ENCODE peak calls at places on chromosomes 7 and 10, in eight cellular contexts. I is BE2C, P is fibroblast of lung, B is tibial nerve, T is foreskin fibroblast, D is Caco-2, S is fibroblast of mammary gland, Y is psoas muscle. M is an unnamed sample.

GRCh38 chr7:93622036-93622714 is 47.7 kb upstream of the CALCR start:
- DNase-seq in B (no peak), P (peak; percentile 4), T (peak; percentile 36), I (peak; percentile 16), D (peak; percentile 42), S (peak; percentile 45), Y (no peak), M (no peak)

GRCh38 chr10:128035557-128035973 is 90.7 kb downstream of the MKI67 start:
- DNase-seq in I (peak; percentile 47), S (peak; percentile 22), B (no peak), P (peak; percentile 21), T (no peak), Y (peak; percentile 43), D (no peak), M (peak; percentile 33)

GRCh38 chr7:135562720-135563119 is 5.0 kb downstream of the NUP205 start:
- DNase-seq in I (no peak), P (no peak), S (no peak), Y (no peak), B (no peak), T (no peak), D (peak; percentile 87), M (no peak)

GRCh38 chr10:18968196-18968595 is 80.4 kb upstream of the MALRD1 start:
- DNase-seq in Y (no peak), T (no peak), S (no peak), D (no peak), P (no peak), I (no peak), B (no peak), M (no peak)

GRCh38 chr7:81333536-81333935 is 414.7 kb upstream of the SEMA3C start:
- DNase-seq in T (peak; percentile 8), S (no peak), P (no peak), I (no peak), Y (no peak), D (no peak), B (no peak), M (no peak)

GRCh38 chr7:159022238-159022993 is 122.3 kb downstream of the VIPR2 start:
- DNase-seq in S (no peak), I (no peak), Y (no peak), D (no peak), T (no peak), P (no peak), B (no peak), M (peak; percentile 39)

GRCh38 chr7:138468244-138469123 is 8.4 kb downstream of the TRIM24 start:
- DNase-seq in B (no peak), S (no peak), Y (no peak), P (peak; percentile 49), D (no peak), I (no peak), T (no peak), M (no peak)

GRCh38 chr10:13271552-13272163 is 28.2 kb downstream of the PHYH start:
- DNase-seq in B (peak; percentile 29), S (peak; percentile 8), D (peak; percentile 61), T (peak; percentile 55), P (peak; percentile 17), Y (peak; percentile 36), I (peak; percentile 66), M (peak; percentile 58)

GRCh38 chr7:138460649-138461607 is 869 bp downstream of the TRIM24 start:
- DNase-seq in B (no peak), I (peak; percentile 88), D (peak; percentile 62), Y (peak; percentile 58), T (peak; percentile 63), P (peak; percentile 36), S (peak; percentile 30), M (no peak)

GRCh38 chr7:65379318-65379717 is 5.7 kb downstream of the ZNF92 start:
- DNase-seq in Y (no peak), D (no peak), I (no peak), S (no peak), P (no peak), B (no peak), T (no peak), M (no peak)

GRCh38 chr7:72493850-72494661 is 81.9 kb upstream of the CALN1 start:
- DNase-seq in P (peak; percentile 34), I (peak; percentile 77), S (peak; percentile 48), Y (peak; percentile 24), D (peak; percentile 68), B (peak; percentile 32), T (peak; percentile 24), M (no peak)

GRCh38 chr10:2019281-2019680 is 282.0 kb upstream of the ADARB2 start:
- DNase-seq in T (no peak), P (no peak), I (no peak), S (no peak), D (no peak), Y (no peak), B (no peak), M (no peak)

GRCh38 chr7:75994388-75995051 is at the start of gene TMEM120A:
- DNase-seq in T (peak; percentile 98), I (peak; percentile 99), B (peak; percentile 98), D (peak; percentile 96), S (peak; percentile 87), Y (peak; percentile 99), P (peak; percentile 90), M (peak; percentile 96)

GRCh38 chr7:27459729-27460048 is 203.0 kb downstream of the HIBADH start:
- DNase-seq in Y (no peak), T (peak; percentile 53), S (peak; percentile 76), I (no peak), P (peak; percentile 21), B (no peak), D (no peak), M (no peak)

GRCh38 chr7:80475383-80475782 is 36.5 kb downstream of the GNAT3 start:
- DNase-seq in B (no peak), I (no peak), S (no peak), P (no peak), T (no peak), Y (no peak), D (no peak), M (no peak)

GRCh38 chr10:14481752-14482151 is 151.0 kb upstream of the FRMD4A start:
- DNase-seq in P (peak; percentile 76), I (no peak), D (no peak), B (no peak), Y (no peak), T (no peak), S (no peak), M (no peak)

GRCh38 chr10:53256623-53257022 is 484.0 kb upstream of the MBL2 start:
- DNase-seq in Y (no peak), T (no peak), B (no peak), P (no peak), S (no peak), D (no peak), I (no peak), M (peak; percentile 55)

GRCh38 chr10:97335188-97335619 is 675 bp upstream of the FRAT2 start:
- DNase-seq in B (no peak), Y (no peak), D (no peak), P (no peak), I (no peak), S (no peak), T (no peak), M (no peak)

GRCh38 chr7:95686109-95686508 is 86.2 kb upstream of the DYNC1I1 start:
- DNase-seq in S (peak; percentile 76), T (peak; percentile 76), D (peak; percentile 42), I (peak; percentile 46), B (no peak), Y (peak; percentile 46), P (peak; percentile 84), M (peak; percentile 32)

GRCh38 chr7:29965030-29965429 is 24.6 kb downstream of the SCRN1 start:
- DNase-seq in Y (no peak), P (no peak), T (no peak), S (no peak), B (no peak), I (no peak), D (no peak), M (no peak)
- H3K4me3 ChIP-seq in Y (no peak overlapping the region), P (no peak overlapping the region), T (no peak overlapping the region), S (no peak overlapping the region), B (no peak overlapping the region), I (no peak overlapping the region), D (no peak overlapping the region), M (no peak overlapping the region)

DNA sequence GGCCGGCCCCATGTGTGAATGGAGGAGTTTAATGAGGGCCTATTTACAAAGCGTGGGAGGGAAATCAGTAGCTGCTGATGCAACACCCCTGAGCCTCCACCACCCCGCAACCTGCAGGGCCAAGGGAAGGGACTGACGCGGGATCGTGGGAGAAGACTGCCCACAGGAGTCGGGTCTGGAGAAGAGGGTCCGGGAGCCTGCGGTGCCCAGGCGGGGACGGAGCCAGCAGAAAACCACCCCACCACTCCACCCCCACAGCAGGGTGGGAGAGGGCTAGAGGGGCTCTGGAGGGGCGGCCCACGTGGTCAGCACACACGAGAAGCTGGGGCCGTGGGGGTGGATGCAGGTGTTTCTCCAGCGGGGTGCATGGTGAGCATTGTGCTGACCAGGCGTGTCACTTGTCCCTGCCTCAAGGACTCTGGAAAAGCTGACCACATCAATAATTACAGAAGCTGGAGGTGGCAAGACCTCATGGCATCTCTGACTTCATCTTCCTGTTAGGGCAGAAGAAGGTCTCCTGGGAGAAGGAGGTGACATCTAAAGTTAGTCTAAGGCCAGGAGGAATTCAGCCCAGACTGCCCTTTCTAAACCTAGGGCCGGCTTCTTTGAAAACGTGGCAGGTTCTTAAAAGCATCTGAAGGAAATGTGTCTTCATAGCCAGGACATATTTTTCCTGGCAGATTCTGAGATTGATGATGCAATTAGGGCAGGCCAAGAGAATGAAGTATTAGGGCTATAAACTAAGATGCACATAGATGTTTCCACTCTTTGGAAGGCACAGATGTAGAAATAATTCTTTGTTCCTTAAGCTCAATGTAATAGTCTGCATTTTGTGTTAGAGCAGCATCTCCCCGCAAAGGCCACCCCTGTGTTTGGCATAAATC is 150.8 kb downstream of the RGS10 start:
- DNase-seq in P (peak; percentile 56), I (no peak), B (no peak), D (no peak), Y (no peak), T (peak; percentile 75), S (peak; percentile 37), M (no peak)
- H3K4me3 ChIP-seq in P (no peak overlapping the region), I (no peak overlapping the region), B (no peak overlapping the region), D (no peak overlapping the region), Y (no peak overlapping the region), T (no peak overlapping the region), S (no peak overlapping the region), M (no peak overlapping the region)

GRCh38 chr7:115066050-115066449 is 144.2 kb downstream of the MDFIC start:
- DNase-seq in I (no peak), S (no peak), T (no peak), Y (peak; percentile 10), P (no peak), D (no peak), B (no peak), M (no peak)
- H3K4me3 ChIP-seq in I (no peak overlapping the region), S (no peak overlapping the region), T (no peak overlapping the region), Y (no peak overlapping the region), P (no peak overlapping the region), D (no peak overlapping the region), B (no peak overlapping the region), M (no peak overlapping the region)

GRCh38 chr10:7417807-7418206 is 7.0 kb upstream of the SFMBT2 start:
- DNase-seq in D (no peak), B (no peak), Y (no peak), T (no peak), I (no peak), P (no peak), S (no peak), M (no peak)

GRCh38 chr10:7417103-7417623 is 6.3 kb upstream of the SFMBT2 start:
- DNase-seq in S (peak; percentile 71), T (peak; percentile 72), D (no peak), B (no peak), Y (no peak), I (no peak), P (peak; percentile 83), M (no peak)

GRCh38 chr10:7423521-7423920 is 12.7 kb upstream of the SFMBT2 start:
- DNase-seq in T (no peak), D (no peak), I (no peak), P (no peak), S (no peak), Y (no peak), B (no peak), M (no peak)

GRCh38 chr10:7421519-7421918 is 10.7 kb upstream of the SFMBT2 start:
- DNase-seq in T (peak; percentile 35), Y (no peak), S (peak; percentile 16), I (no peak), D (no peak), B (no peak), P (no peak), M (no peak)

GRCh38 chr10:7419998-7420397 is 9.2 kb upstream of the SFMBT2 start:
- DNase-seq in P (no peak), Y (no peak), D (no peak), I (no peak), T (no peak), S (no peak), B (no peak), M (no peak)
- H3K4me3 ChIP-seq in P (no peak overlapping the region), Y (no peak overlapping the region), D (no peak overlapping the region), I (no peak overlapping the region), T (no peak overlapping the region), S (no peak overlapping the region), B (no peak overlapping the region), M (no peak overlapping the region)

M was measured in breast epithelium.